ENCODE peak calls at places on chromosomes 12 and 14, in nine cellular contexts. U is neuronal stem cell; J is EL; D is AG09309; A is fibroblast of lung; Y is stimulated activated CD4-positive, alpha-beta T cell treated with anti-CD3 and anti-CD28 coated beads, Interleukin-12 subunit alpha, Interleukin-12 subunit beta, amount 100 ng/mL, for 48 hours; V is cardiac fibroblast; G is fibroblast of villous mesenchyme; F is amygdala. P is an unnamed sample.

GRCh38 chr12:56990648-56991318 is 15.6 kb downstream of the ZBTB39 start:
- DNase-seq in U (no peak), J (no peak), D (no peak), A (no peak), Y (no peak), V (no peak), G (no peak), F (no peak), P (no peak)

GRCh38 chr14:59484611-59485174 is 376 bp downstream of the JKAMP start:
- DNase-seq in U (no peak), J (no peak), D (no peak), A (peak), Y (no peak), V (no peak), G (peak), F (no peak), P (no peak)

GRCh38 chr14:50822501-50823042 is 8.4 kb downstream of the NIN start:
- DNase-seq in U (no peak), J (no peak), D (no peak), A (no peak), Y (no peak), V (no peak), G (no peak), F (no peak), P (no peak)

GRCh38 chr12:123546281-123546680 is 12.8 kb upstream of the RILPL1 start:
- DNase-seq in U (no peak), J (peak), D (no peak), A (peak), Y (no peak), V (no peak), G (no peak), F (no peak), P (no peak)

GRCh38 chr12:32854716-32855115 is 41.9 kb downstream of the PKP2 start:
- DNase-seq in U (no peak), J (no peak), D (no peak), A (no peak), Y (no peak), V (no peak), G (no peak), F (no peak), P (no peak)

GRCh38 chr14:68522510-68523325 is 270.1 kb downstream of the ZFP36L1 start:
- DNase-seq in U (peak), J (no peak), D (no peak), A (peak), Y (no peak), V (peak), G (peak), F (no peak), P (peak)

GRCh38 chr14:91225025-91225424 is 19.5 kb downstream of the GPR68 start:
- DNase-seq in U (no peak), J (no peak), D (no peak), A (no peak), Y (no peak), V (no peak), G (no peak), F (no peak), P (no peak)

GRCh38 chr12:6570264-6570887 is 2.3 kb upstream of the NOP2 start:
- DNase-seq in U (no peak), J (peak), D (no peak), A (peak), Y (peak), V (peak), G (peak), F (no peak), P (no peak)

GRCh38 chr12:118061011-118061875 is at the start of gene WSB2:
- DNase-seq in U (peak), J (peak), D (no peak), A (peak), Y (peak), V (peak), G (peak), F (no peak), P (no peak)

GRCh38 chr12:62632521-62632920 is 165.9 kb downstream of the MON2 start:
- DNase-seq in U (no peak), J (peak), D (peak), A (peak), Y (no peak), V (peak), G (peak), F (no peak), P (peak)

GRCh38 chr14:95255487-95255886 is 64.2 kb downstream of the CLMN start:
- DNase-seq in U (peak), J (peak), D (no peak), A (peak), Y (no peak), V (peak), G (no peak), F (no peak), P (no peak)

GRCh38 chr12:58540480-58541299 is 379.6 kb downstream of the LRIG3 start:
- DNase-seq in U (peak), J (peak), D (peak), A (peak), Y (peak), V (peak), G (peak), F (no peak), P (peak)

GRCh38 chr14:47389520-47389919 is 285.9 kb downstream of the MDGA2 start:
- DNase-seq in U (peak), J (no peak), D (no peak), A (no peak), Y (no peak), V (no peak), G (no peak), F (no peak), P (no peak)

GRCh38 chr12:127381043-127381668 is 885.8 kb upstream of the TMEM132C start:
- DNase-seq in U (peak), J (peak), D (no peak), A (no peak), Y (peak), V (peak), G (peak), F (no peak), P (no peak)

GRCh38 chr14:36477266-36477665 is 42.8 kb downstream of the NKX2-1 start:
- DNase-seq in U (no peak), J (no peak), D (no peak), A (no peak), Y (no peak), V (no peak), G (no peak), F (no peak), P (no peak)

GRCh38 chr12:2813573-2814185 is 1.2 kb downstream of the ITFG2 start:
- DNase-seq in U (no peak), J (peak), D (peak), A (peak), Y (peak), V (peak), G (peak), F (no peak), P (peak)

GRCh38 chr12:45234134-45234865 is 18.4 kb downstream of the ANO6 start:
- DNase-seq in U (peak), J (peak), D (peak), A (peak), Y (no peak), V (peak), G (peak), F (no peak), P (peak)

GRCh38 chr14:49461529-49462401 is 124.4 kb downstream of the RPS29 start:
- DNase-seq in U (peak), J (peak), D (peak), A (peak), Y (peak), V (peak), G (peak), F (no peak), P (peak)

GRCh38 chr14:57189070-57189469 is 79.6 kb downstream of the EXOC5 start:
- DNase-seq in U (no peak), J (no peak), D (no peak), A (peak), Y (no peak), V (peak), G (peak), F (no peak), P (peak)

GRCh38 chr14:91573894-91574837 is 64.1 kb upstream of the PPP4R3A start:
- DNase-seq in U (peak), J (peak), D (peak), A (peak), Y (peak), V (peak), G (peak), F (no peak), P (peak)

GRCh38 chr14:89540009-89540829 is 123.2 kb upstream of the FOXN3 start:
- DNase-seq in U (no peak), J (peak), D (no peak), A (peak), Y (no peak), V (peak), G (peak), F (no peak), P (no peak)

GRCh38 chr12:102371177-102371576 is 109.2 kb downstream of the IGF1 start:
- DNase-seq in U (no peak), J (no peak), D (no peak), A (no peak), Y (no peak), V (no peak), G (no peak), F (no peak), P (no peak)

GRCh38 chr12:113548467-113548866 is 76.8 kb upstream of the LHX5 start:
- DNase-seq in U (no peak), J (no peak), D (no peak), A (no peak), Y (no peak), V (no peak), G (no peak), F (no peak), P (no peak)